ENCODE peak calls at places on chromosome 14, in nine cellular contexts. P, T, E, W, V, Q, N, U and Y are unnamed samples.

GRCh38 chr14:93906341-93907329 is 20.5 kb upstream of the FAM181A start:
- DNase-seq in W (peak; percentile 77), T (peak; percentile 72), Q (peak; percentile 24), P (no peak), E (no peak), V (peak; percentile 43), N (peak; percentile 63), U (no peak), Y (no peak)

GRCh38 chr14:24908592-24909236 is 141.2 kb downstream of the STXBP6 start:
- DNase-seq in T (no peak), E (no peak), Q (no peak), V (no peak), U (no peak), N (no peak), P (no peak), W (no peak), Y (no peak)

GRCh38 chr14:52862652-52863338 is 71.4 kb upstream of the GNPNAT1 start:
- DNase-seq in W (no peak), V (no peak), P (no peak), U (no peak), Q (peak; percentile 94), N (no peak), T (no peak), E (no peak), Y (no peak)

GRCh38 chr14:75531660-75532317 is 9.5 kb downstream of the BATF start:
- DNase-seq in Q (peak; percentile 45), V (no peak), E (peak; percentile 21), P (no peak), W (no peak), T (no peak), N (no peak), U (no peak), Y (no peak)

GRCh38 chr14:87409401-87409800 is 583.6 kb downstream of the GALC start:
- DNase-seq in W (no peak), T (no peak), U (no peak), V (no peak), P (no peak), N (no peak), Q (no peak), E (peak; percentile 70), Y (no peak)

GRCh38 chr14:85483037-85483436 is 46.9 kb upstream of the FLRT2 start:
- DNase-seq in W (no peak), Q (peak; percentile 31), T (no peak), P (no peak), N (no peak), U (no peak), V (no peak), E (no peak), Y (no peak)

GRCh38 chr14:68663385-68664076 is 129.3 kb downstream of the ZFP36L1 start:
- DNase-seq in U (no peak), N (no peak), V (no peak), E (no peak), P (peak; percentile 56), T (peak; percentile 84), W (no peak), Q (peak; percentile 63), Y (no peak)

GRCh38 chr14:23643533-23644194 is 7.5 kb downstream of the DHRS2 start:
- DNase-seq in V (no peak), T (no peak), U (no peak), E (no peak), N (no peak), W (no peak), P (no peak), Q (no peak), Y (peak; percentile 51)

GRCh38 chr14:37034410-37035285 is 137.8 kb downstream of the SLC25A21 start:
- DNase-seq in V (no peak), N (no peak), Q (peak; percentile 7), P (no peak), E (no peak), W (no peak), U (no peak), T (peak; percentile 34), Y (no peak)

GRCh38 chr14:79890527-79890926 is 320.8 kb downstream of the DIO2 start:
- DNase-seq in U (no peak), V (no peak), N (no peak), E (no peak), W (no peak), P (no peak), Q (no peak), T (no peak), Y (no peak)

GRCh38 chr14:104376202-104377140 is 203.1 kb upstream of the C14orf180 start:
- DNase-seq in P (no peak), Q (no peak), U (no peak), N (no peak), E (no peak), W (no peak), T (no peak), V (no peak), Y (no peak)

GRCh38 chr14:24339284-24340151 is at the start of gene RIPK3:
- DNase-seq in W (peak; percentile 87), Q (no peak), N (no peak), E (no peak), V (peak; percentile 66), P (no peak), T (peak; percentile 73), U (peak; percentile 39), Y (no peak)

GRCh38 chr14:74954232-74954946 is 1.0 kb downstream of the PGF start:
- DNase-seq in P (no peak), U (no peak), W (no peak), E (no peak), T (no peak), Q (no peak), N (no peak), V (no peak), Y (no peak)

GRCh38 chr14:77041837-77042557 is 13.5 kb upstream of the IRF2BPL start:
- DNase-seq in W (no peak), N (no peak), Q (peak; percentile 97), E (no peak), T (peak; percentile 30), P (peak; percentile 89), V (no peak), U (no peak), Y (no peak)

GRCh38 chr14:49769581-49770211 is 1.7 kb downstream of the KLHDC2 start:
- DNase-seq in N (no peak), E (no peak), U (no peak), W (no peak), T (no peak), P (no peak), Q (no peak), V (no peak), Y (no peak)

GRCh38 chr14:104119119-104119699 is 19.2 kb upstream of the KIF26A start:
- DNase-seq in E (no peak), U (no peak), W (peak; percentile 57), Q (no peak), P (no peak), T (no peak), N (no peak), V (no peak), Y (no peak)

GRCh38 chr14:56702515-56702914 is 107.8 kb downstream of the OTX2 start:
- DNase-seq in V (no peak), T (no peak), Q (no peak), W (no peak), P (no peak), U (no peak), E (no peak), N (no peak), Y (no peak)